ENCODE peak calls at places on chromosome 7, in four cellular contexts. E is NCI-H345, N is A549, B is M059J. S is an unnamed sample.

GRCh38 chr7:1886361-1887064 is 216.4 kb downstream of the ELFN1 start:
- DNase-seq in N (no peak), B (no peak), E (peak), S (no peak)

GRCh38 chr7:140165422-140165821 is 11.4 kb downstream of the KDM7A start:
- DNase-seq in B (peak), N (no peak), E (no peak), S (peak)

GRCh38 chr7:108348913-108349312 is 107.3 kb downstream of the NRCAM start:
- DNase-seq in E (no peak), B (peak), N (peak), S (peak)

GRCh38 chr7:20542594-20542993 is 72.9 kb upstream of the ABCB5 start:
- DNase-seq in B (no peak), E (peak), N (no peak), S (no peak)

GRCh38 chr7:69596723-69597277 is 1.5 kb upstream of the AUTS2 start:
- DNase-seq in E (peak), N (no peak), B (no peak), S (no peak)

GRCh38 chr7:136348142-136348541 is 371.0 kb upstream of the MTPN start:
- DNase-seq in N (no peak), B (no peak), E (no peak), S (no peak)

GRCh38 chr7:874036-874749 is 2.2 kb upstream of the GET4 start:
- DNase-seq in N (no peak), B (no peak), E (no peak), S (no peak)

GRCh38 chr7:108016841-108017775 is 14.1 kb upstream of the LAMB1 start:
- DNase-seq in N (peak), E (peak), B (peak), S (peak)

GRCh38 chr7:51774178-51774577 is 457.6 kb upstream of the COBL start:
- DNase-seq in N (no peak), B (no peak), E (no peak), S (no peak)

GRCh38 chr7:23216021-23216420 is 30.6 kb upstream of the GPNMB start:
- DNase-seq in B (no peak), E (no peak), N (no peak), S (no peak)

GRCh38 chr7:132545756-132546155 is 30.5 kb downstream of the PLXNA4 start:
- DNase-seq in E (no peak), B (peak), N (no peak), S (no peak)

GRCh38 chr7:155590215-155591023 is 44.1 kb upstream of the CNPY1 start:
- DNase-seq in E (peak), N (no peak), B (peak), S (peak)

GRCh38 chr7:105046414-105046813 is 32.4 kb downstream of the KMT2E start:
- DNase-seq in N (no peak), B (peak), E (no peak), S (no peak)

GRCh38 chr7:116236020-116236630 is 25.8 kb downstream of the TES start:
- DNase-seq in E (peak), N (peak), B (peak), S (peak)

GRCh38 chr7:55774327-55775050 is 88.1 kb downstream of the SEPTIN14 start:
- DNase-seq in N (no peak), E (peak), B (no peak), S (peak)

GRCh38 chr7:74026406-74027123 is 1.4 kb upstream of the ELN start:
- DNase-seq in B (peak), N (peak), E (peak), S (peak)

GRCh38 chr7:132065973-132066611 is 509.7 kb upstream of the PODXL start:
- DNase-seq in N (peak), B (peak), E (no peak), S (peak)

GRCh38 chr7:129169171-129169643 is 19.2 kb upstream of the SMO start:
- DNase-seq in N (no peak), E (no peak), B (peak), S (peak)

GRCh38 chr7:41599760-41600159 is 103.1 kb downstream of the INHBA start:
- DNase-seq in E (no peak), B (no peak), N (no peak), S (peak)

GRCh38 chr7:142407939-142408573 is 150.2 kb upstream of the PRSS58 start:
- DNase-seq in N (no peak), B (peak), E (no peak), S (no peak)

GRCh38 chr7:576524-577277 is 57.1 kb upstream of the PDGFA start:
- DNase-seq in N (no peak), B (no peak), E (no peak), S (no peak)

GRCh38 chr7:158015403-158016116 is 572.1 kb downstream of the PTPRN2 start:
- DNase-seq in B (no peak), N (no peak), E (no peak), S (no peak)

S was measured in Daoy.